ENCODE peak calls at places on chromosome 15, in seven cellular contexts. L, Z, G, Q, H, R and W are unnamed samples.

GRCh38 chr15:73809728-73810501 is 56.8 kb upstream of the INSYN1 start:
- DNase-seq in L (no peak), R (no peak), H (no peak), Q (peak; percentile 58), Z (no peak), G (no peak), W (no peak)

GRCh38 chr15:62450061-62450460 is 285.0 kb upstream of the C2CD4B start:
- DNase-seq in H (no peak), G (no peak), L (no peak), Q (no peak), Z (no peak), R (no peak), W (no peak)

GRCh38 chr15:28022181-28022580 is 76.9 kb downstream of the OCA2 start:
- DNase-seq in R (no peak), H (no peak), L (no peak), G (no peak), Q (no peak), Z (no peak), W (no peak)

GRCh38 chr15:60444289-60444912 is 34.5 kb downstream of the ICE2 start:
- DNase-seq in Q (peak; percentile 73), H (no peak), G (no peak), Z (no peak), L (peak; percentile 26), R (no peak), W (no peak)

GRCh38 chr15:49644364-49644794 is 23.5 kb downstream of the DTWD1 start:
- DNase-seq in H (no peak), R (no peak), Z (no peak), L (peak; percentile 11), Q (peak; percentile 21), G (no peak), W (no peak)

GRCh38 chr15:87567399-87567798 is 689.1 kb downstream of the NTRK3 start:
- DNase-seq in R (no peak), Q (no peak), Z (no peak), G (no peak), L (no peak), H (no peak), W (no peak)

GRCh38 chr15:37951999-37952398 is 17.6 kb downstream of the TMCO5A start:
- DNase-seq in H (no peak), Q (no peak), Z (no peak), G (no peak), L (no peak), R (no peak), W (no peak)

GRCh38 chr15:69603369-69604049 is 150.9 kb downstream of the RPLP1 start:
- DNase-seq in H (no peak), L (no peak), G (no peak), R (no peak), Q (no peak), Z (no peak), W (no peak)

GRCh38 chr15:71133734-71134464 is 18.6 kb downstream of the THSD4 start:
- DNase-seq in H (no peak), L (no peak), Q (no peak), G (no peak), Z (no peak), R (no peak), W (no peak)

GRCh38 chr15:43285609-43286037 is 18.9 kb upstream of the TGM5 start:
- DNase-seq in Z (no peak), G (peak; percentile 55), Q (peak; percentile 74), L (peak; percentile 75), R (peak; percentile 28), H (peak; percentile 56), W (peak; percentile 31)

GRCh38 chr15:73931441-73931840 is 5.2 kb downstream of the LOXL1 start:
- DNase-seq in L (no peak), G (no peak), Q (no peak), H (no peak), Z (no peak), R (peak; percentile 12), W (no peak)

GRCh38 chr15:50260969-50261496 is 4.5 kb downstream of the HDC start:
- DNase-seq in Q (no peak), Z (no peak), G (no peak), H (no peak), L (no peak), R (no peak), W (no peak)

GRCh38 chr15:76994001-76994400 is 925 bp upstream of the PSTPIP1 start:
- DNase-seq in Q (no peak), H (no peak), L (no peak), G (no peak), Z (peak; percentile 49), R (no peak), W (no peak)

GRCh38 chr15:90016721-90017120 is 15.6 kb downstream of the ZNF710 start:
- DNase-seq in Z (no peak), Q (no peak), R (no peak), H (no peak), G (no peak), L (no peak), W (no peak)

GRCh38 chr15:78003539-78004008 is 73.9 kb downstream of the TBC1D2B start:
- DNase-seq in H (no peak), Q (no peak), R (no peak), G (no peak), L (no peak), Z (no peak), W (no peak)

GRCh38 chr15:85563328-85563727 is 182.9 kb downstream of the AKAP13 start:
- DNase-seq in H (no peak), R (no peak), Q (peak; percentile 58), Z (no peak), L (no peak), G (no peak), W (no peak)

GRCh38 chr15:37360724-37361123 is 260.4 kb upstream of the MEIS2 start:
- DNase-seq in L (no peak), R (no peak), Z (no peak), G (no peak), H (no peak), Q (no peak), W (no peak)

GRCh38 chr15:101451192-101451799 is 38.2 kb downstream of the PCSK6 start:
- DNase-seq in Z (peak; percentile 49), G (no peak), R (peak; percentile 70), Q (peak; percentile 65), H (no peak), L (no peak), W (no peak)

GRCh38 chr15:31341501-31342195 is 15.0 kb downstream of the KLF13 start:
- DNase-seq in G (peak; percentile 55), H (no peak), Q (no peak), Z (no peak), L (no peak), R (no peak), W (no peak)

GRCh38 chr15:35966781-35967180 is 420.8 kb upstream of the DPH6 start:
- DNase-seq in L (no peak), Z (no peak), G (no peak), Q (no peak), H (no peak), R (no peak), W (no peak)

GRCh38 chr15:77484994-77485393 is 64.3 kb downstream of the HMG20A start:
- DNase-seq in H (no peak), G (no peak), Q (no peak), Z (no peak), R (no peak), L (no peak), W (no peak)

DNA sequence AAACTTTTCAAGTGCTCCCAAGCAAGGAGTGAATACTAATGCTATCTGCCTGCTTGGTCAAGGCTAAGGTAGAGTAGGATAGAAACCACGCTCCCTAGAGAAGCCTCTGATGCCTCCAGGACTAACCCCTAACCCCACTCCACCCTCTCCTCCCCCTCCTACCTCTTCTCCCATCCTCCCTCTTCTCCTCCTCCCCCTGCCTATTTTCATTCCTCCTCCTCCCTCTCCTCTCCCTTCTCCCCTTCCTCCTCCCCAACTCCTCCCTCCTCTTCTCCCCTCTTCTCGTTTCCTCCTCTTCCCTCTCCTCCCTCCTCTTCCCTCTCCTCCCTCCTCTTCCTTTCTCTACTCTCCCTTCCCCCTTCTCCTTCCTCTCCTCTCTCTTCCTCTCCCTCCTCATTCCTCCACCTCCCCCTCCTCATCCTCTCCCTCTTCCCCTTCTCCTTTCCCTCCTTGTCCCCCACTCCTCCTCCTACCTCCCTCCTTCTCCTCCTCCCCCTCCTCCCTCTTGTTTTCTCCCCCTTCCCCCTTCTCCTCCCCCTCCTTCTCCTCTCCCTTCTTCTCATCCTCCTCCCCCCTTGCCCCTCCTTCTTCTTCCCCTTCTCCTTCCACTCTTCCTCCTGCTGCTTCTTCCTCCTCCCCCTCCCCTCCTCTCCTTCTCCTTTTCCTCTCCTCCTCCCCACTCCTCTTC is 12.8 kb upstream of the MEX3B start:
- DNase-seq in L (no peak), Z (no peak), G (no peak), Q (no peak), R (no peak), H (no peak), W (no peak)
- H3K27me3 ChIP-seq in L (peaks cover 21% of the 10 kb centered on the region), Z (no peaks in the 10 kb centered on the region), G (no peaks in the 10 kb centered on the region), Q (peaks cover 57% of the 10 kb centered on the region), R (no peaks in the 10 kb centered on the region), H (peaks cover 15% of the 10 kb centered on the region), W (peaks cover 12% of the 10 kb centered on the region)

GRCh38 chr15:58069008-58069407 is 3.5 kb upstream of the ALDH1A2 start:
- DNase-seq in R (no peak), H (no peak), L (no peak), G (no peak), Z (no peak), Q (no peak), W (no peak)
- H3K27me3 ChIP-seq in R (no peaks in the 10 kb centered on the region), H (no peaks in the 10 kb centered on the region), L (peaks cover 22% of the 10 kb centered on the region), G (no peaks in the 10 kb centered on the region), Z (no peaks in the 10 kb centered on the region), Q (peaks cover 33% of the 10 kb centered on the region), W (peaks cover 22% of the 10 kb centered on the region)

DNA sequence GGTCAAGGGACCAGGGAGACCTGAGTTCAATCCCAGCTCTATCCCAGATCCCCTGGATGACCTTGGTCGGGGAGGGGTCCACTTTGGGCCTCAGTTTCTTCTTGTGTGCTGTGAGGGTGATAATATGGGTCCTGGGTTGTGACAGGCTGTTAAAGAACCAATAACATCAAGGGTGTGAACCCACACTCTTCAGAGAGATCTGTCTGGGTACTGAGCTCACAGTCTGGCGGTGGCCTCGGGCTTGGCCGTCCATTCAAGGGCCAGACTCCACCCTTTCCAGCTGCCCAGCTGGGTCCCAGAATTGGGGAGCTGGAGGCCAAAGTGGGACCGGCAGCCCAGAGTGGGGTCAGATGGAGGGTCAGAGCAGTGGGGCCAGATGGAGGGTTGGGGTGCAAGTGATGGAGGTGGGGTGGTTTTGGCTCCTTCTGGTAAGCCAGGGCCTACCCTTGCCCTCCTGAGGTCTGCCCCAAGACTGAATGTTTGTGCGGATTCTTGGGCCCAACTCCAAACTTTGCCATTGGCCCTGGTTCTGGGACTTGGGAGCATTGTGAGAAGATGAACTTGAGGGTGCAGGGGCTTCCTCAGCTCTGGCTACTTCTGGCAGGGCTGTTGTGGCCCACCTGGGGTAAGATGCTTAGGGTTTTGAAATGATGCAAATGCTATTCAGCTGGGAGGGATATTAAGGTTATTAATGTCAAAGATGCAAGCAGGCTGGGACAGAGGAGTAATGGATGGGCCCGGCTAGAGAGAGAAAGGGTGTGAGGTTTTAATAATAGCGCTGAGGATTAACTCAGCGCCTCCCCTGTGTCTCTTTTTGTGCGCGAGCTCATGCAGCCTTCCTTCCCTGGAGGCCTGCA is 1.5 kb downstream of the CORO2B start:
- DNase-seq in H (no peak), L (no peak), Z (no peak), R (no peak), G (no peak), Q (no peak), W (no peak)
- H3K27me3 ChIP-seq in H (no peaks in the 10 kb centered on the region), L (no peaks in the 10 kb centered on the region), Z (no peaks in the 10 kb centered on the region), R (no peaks in the 10 kb centered on the region), G (no peaks in the 10 kb centered on the region), Q (no peaks in the 10 kb centered on the region), W (peaks cover 2% of the 10 kb centered on the region)

DNA sequence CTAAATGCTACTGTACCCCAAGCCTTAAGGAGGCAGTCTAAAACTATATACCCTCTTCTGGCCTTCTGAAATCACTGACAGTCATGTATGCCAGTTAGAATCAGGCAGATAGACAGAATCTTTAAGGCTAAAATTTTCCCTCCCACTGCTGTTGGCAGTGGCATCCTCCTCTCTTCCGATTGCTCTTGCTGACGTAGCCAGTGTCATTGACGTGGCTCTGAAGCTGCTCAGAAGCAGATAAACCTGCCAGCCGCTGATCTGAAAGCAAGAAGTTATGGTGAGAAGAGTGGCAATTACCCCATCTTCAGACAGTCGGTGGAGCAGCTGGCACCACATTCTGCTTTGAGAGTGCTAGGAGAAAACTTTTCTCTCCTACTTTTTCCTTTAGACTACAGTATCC is 3.3 kb downstream of the RYR3 start:
- DNase-seq in H (no peak), G (no peak), Q (no peak), R (no peak), Z (no peak), L (no peak), W (no peak)
- H3K27me3 ChIP-seq in H (peaks cover 47% of the 10 kb centered on the region), G (no peaks in the 10 kb centered on the region), Q (peaks cover 53% of the 10 kb centered on the region), R (no peaks in the 10 kb centered on the region), Z (no peaks in the 10 kb centered on the region), L (peaks cover 53% of the 10 kb centered on the region), W (peaks cover 25% of the 10 kb centered on the region)